ENCODE peak calls at places on chromosomes 13 and 19, in eight cellular contexts. One of them, this sample, is unnamed. For H4K20me1, the result is how much of the 10 kb centered on the place peaks cover.

GRCh38 chr13:112444001-112444311 is 67.8 kb downstream of the SPACA7 start:
- DNase-seq in hepatocyte: peak
- DNase-seq in mammary epithelial cell: peak
- DNase-seq in HCT116: peak
- DNase-seq in H1: peak
- DNase-seq in endothelial cell of umbilical vein: peak
- DNase-seq in GM23248: peak
- DNase-seq in neural progenitor cell: peak
- DNase-seq in this sample: peak

GRCh38 chr19:11092181-11092538 is 2.9 kb downstream of the LDLR start:
- DNase-seq in HCT116: peak
- DNase-seq in mammary epithelial cell: peak
- DNase-seq in neural progenitor cell: no peak
- DNase-seq in hepatocyte: no peak
- DNase-seq in endothelial cell of umbilical vein: peak
- DNase-seq in H1: no peak
- DNase-seq in GM23248: peak
- DNase-seq in this sample: peak

GRCh38 chr19:45349430-45349941 is 8.9 kb downstream of the KLC3 start:
- DNase-seq in mammary epithelial cell: no peak
- DNase-seq in GM23248: no peak
- DNase-seq in H1: no peak
- DNase-seq in neural progenitor cell: no peak
- DNase-seq in HCT116: no peak
- DNase-seq in hepatocyte: no peak
- DNase-seq in endothelial cell of umbilical vein: no peak
- DNase-seq in this sample: no peak

GRCh38 chr13:21638319-21639282 is 32.3 kb upstream of the FGF9 start:
- DNase-seq in GM23248: peak
- DNase-seq in hepatocyte: peak
- DNase-seq in neural progenitor cell: no peak
- DNase-seq in mammary epithelial cell: peak
- DNase-seq in HCT116: no peak
- DNase-seq in endothelial cell of umbilical vein: peak
- DNase-seq in H1: peak
- DNase-seq in this sample: peak

GRCh38 chr13:45737571-45738002 is 35.5 kb downstream of the CBY2 start:
- DNase-seq in GM23248: no peak
- DNase-seq in HCT116: peak
- DNase-seq in hepatocyte: no peak
- DNase-seq in neural progenitor cell: no peak
- DNase-seq in H1: peak
- DNase-seq in endothelial cell of umbilical vein: no peak
- DNase-seq in mammary epithelial cell: no peak
- DNase-seq in this sample: no peak

GRCh38 chr19:5046339-5047039 is 77.6 kb downstream of the KDM4B start:
- DNase-seq in H1: no peak
- DNase-seq in endothelial cell of umbilical vein: no peak
- DNase-seq in hepatocyte: peak
- DNase-seq in GM23248: peak
- DNase-seq in HCT116: no peak
- DNase-seq in mammary epithelial cell: peak
- DNase-seq in neural progenitor cell: no peak
- DNase-seq in this sample: peak

GRCh38 chr13:56755181-56755580 is 385.5 kb upstream of the PRR20A start:
- DNase-seq in mammary epithelial cell: no peak
- DNase-seq in hepatocyte: peak
- DNase-seq in H1: no peak
- DNase-seq in HCT116: no peak
- DNase-seq in neural progenitor cell: peak
- DNase-seq in GM23248: no peak
- DNase-seq in endothelial cell of umbilical vein: peak
- DNase-seq in this sample: no peak

GRCh38 chr13:106038752-106039151 is 496.7 kb downstream of the EFNB2 start:
- DNase-seq in endothelial cell of umbilical vein: no peak
- DNase-seq in H1: no peak
- DNase-seq in HCT116: peak
- DNase-seq in mammary epithelial cell: peak
- DNase-seq in neural progenitor cell: no peak
- DNase-seq in GM23248: peak
- DNase-seq in hepatocyte: no peak
- DNase-seq in this sample: peak

GRCh38 chr13:51935326-51936171 is 73.8 kb downstream of the CCDC70 start:
- DNase-seq in mammary epithelial cell: peak
- DNase-seq in hepatocyte: peak
- DNase-seq in HCT116: peak
- DNase-seq in endothelial cell of umbilical vein: no peak
- DNase-seq in H1: peak
- DNase-seq in neural progenitor cell: peak
- DNase-seq in GM23248: peak
- DNase-seq in this sample: peak

GRCh38 chr19:45352062-45352461 is 11.5 kb downstream of the KLC3 start:
- DNase-seq in H1: no peak
- DNase-seq in hepatocyte: no peak
- DNase-seq in GM23248: no peak
- DNase-seq in endothelial cell of umbilical vein: no peak
- DNase-seq in HCT116: no peak
- DNase-seq in neural progenitor cell: no peak
- DNase-seq in mammary epithelial cell: no peak
- DNase-seq in this sample: no peak

GRCh38 chr13:26460652-26461051 is 96.8 kb upstream of the WASF3 start:
- DNase-seq in endothelial cell of umbilical vein: no peak
- DNase-seq in GM23248: peak
- DNase-seq in HCT116: no peak
- DNase-seq in mammary epithelial cell: no peak
- DNase-seq in neural progenitor cell: no peak
- DNase-seq in hepatocyte: no peak
- DNase-seq in H1: no peak
- DNase-seq in this sample: no peak

GRCh38 chr19:40322271-40322610 is 26.0 kb downstream of the C19orf47 start:
- DNase-seq in GM23248: peak
- DNase-seq in mammary epithelial cell: no peak
- DNase-seq in HCT116: no peak
- DNase-seq in neural progenitor cell: no peak
- DNase-seq in endothelial cell of umbilical vein: no peak
- DNase-seq in H1: no peak
- DNase-seq in hepatocyte: no peak
- DNase-seq in this sample: no peak

GRCh38 chr13:108003626-108004025 is 211.7 kb downstream of the LIG4 start:
- DNase-seq in endothelial cell of umbilical vein: no peak
- DNase-seq in HCT116: no peak
- DNase-seq in mammary epithelial cell: no peak
- DNase-seq in GM23248: no peak
- DNase-seq in H1: no peak
- DNase-seq in neural progenitor cell: peak
- DNase-seq in hepatocyte: no peak
- DNase-seq in this sample: no peak
- H2AFZ ChIP-seq in endothelial cell of umbilical vein: no peak
- H2AFZ ChIP-seq in HCT116: no peak
- H2AFZ ChIP-seq in mammary epithelial cell: no peak
- H2AFZ ChIP-seq in GM23248: no peak
- H2AFZ ChIP-seq in H1: peak
- H2AFZ ChIP-seq in neural progenitor cell: no peak
- H2AFZ ChIP-seq in hepatocyte: no peak
- H2AFZ ChIP-seq in this sample: no peak

DNA sequence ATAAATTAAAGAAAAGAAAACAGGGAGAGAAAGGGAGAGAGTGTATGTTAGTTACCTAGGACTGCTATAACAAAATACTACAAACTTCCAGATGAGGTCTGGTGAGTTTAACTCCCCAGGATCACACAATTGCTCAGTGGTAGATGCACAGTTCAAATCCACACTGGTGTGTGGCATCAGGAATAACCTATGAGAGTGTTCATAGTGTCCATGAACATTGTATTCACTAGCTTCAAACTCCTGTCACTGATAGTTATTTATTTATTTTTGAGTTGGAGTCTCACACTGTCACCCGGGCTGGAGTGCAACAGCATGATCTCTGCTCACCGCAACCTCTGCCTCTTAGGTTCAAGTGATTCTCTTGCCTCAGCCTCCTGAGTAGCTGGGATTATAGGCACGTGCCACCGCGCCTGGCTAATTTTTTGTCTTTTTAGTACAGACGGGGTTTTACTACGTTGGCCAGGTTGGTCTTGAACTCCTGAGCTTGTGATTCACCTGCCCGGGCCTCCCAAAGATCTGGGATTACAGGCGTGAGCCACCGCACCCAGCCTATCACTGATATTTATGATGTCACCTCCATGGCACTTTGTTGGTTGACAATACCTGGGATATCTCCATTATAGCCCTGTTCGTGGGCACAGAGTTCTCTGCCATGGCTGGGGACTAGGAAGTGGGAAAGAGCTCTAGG is at the start of gene NFILZ:
- DNase-seq in GM23248: no peak
- DNase-seq in neural progenitor cell: no peak
- DNase-seq in endothelial cell of umbilical vein: no peak
- DNase-seq in H1: no peak
- DNase-seq in mammary epithelial cell: no peak
- DNase-seq in hepatocyte: no peak
- DNase-seq in HCT116: no peak
- DNase-seq in this sample: no peak
- TF ChIP-seq EZH2 in GM23248: no peak
- TF ChIP-seq EZH2 in neural progenitor cell: no peak
- TF ChIP-seq EZH2 in endothelial cell of umbilical vein: no peak
- TF ChIP-seq EZH2 in H1: no peak
- TF ChIP-seq EZH2 in mammary epithelial cell: no peak
- TF ChIP-seq EZH2 in hepatocyte: no peak
- TF ChIP-seq EZH2 in HCT116: no peak
- TF ChIP-seq EZH2 in this sample: no peak

GRCh38 chr19:19527674-19528625 is 761 bp upstream of the YJEFN3 start:
- DNase-seq in HCT116: no peak
- DNase-seq in endothelial cell of umbilical vein: no peak
- DNase-seq in hepatocyte: no peak
- DNase-seq in GM23248: no peak
- DNase-seq in H1: no peak
- DNase-seq in mammary epithelial cell: no peak
- DNase-seq in neural progenitor cell: no peak
- DNase-seq in this sample: no peak

GRCh38 chr19:19527371-19527656 is 1.4 kb upstream of the YJEFN3 start:
- DNase-seq in endothelial cell of umbilical vein: no peak
- DNase-seq in mammary epithelial cell: no peak
- DNase-seq in neural progenitor cell: no peak
- DNase-seq in GM23248: no peak
- DNase-seq in hepatocyte: no peak
- DNase-seq in H1: no peak
- DNase-seq in HCT116: no peak
- DNase-seq in this sample: no peak

GRCh38 chr19:19525611-19526380 is 2.9 kb upstream of the YJEFN3 start:
- DNase-seq in H1: no peak
- DNase-seq in mammary epithelial cell: no peak
- DNase-seq in GM23248: no peak
- DNase-seq in HCT116: no peak
- DNase-seq in neural progenitor cell: no peak
- DNase-seq in hepatocyte: no peak
- DNase-seq in endothelial cell of umbilical vein: no peak
- DNase-seq in this sample: no peak

GRCh38 chr19:19528721-19529490 is at the start of gene YJEFN3:
- DNase-seq in neural progenitor cell: peak
- DNase-seq in GM23248: peak
- DNase-seq in endothelial cell of umbilical vein: no peak
- DNase-seq in H1: no peak
- DNase-seq in mammary epithelial cell: no peak
- DNase-seq in HCT116: no peak
- DNase-seq in hepatocyte: no peak
- DNase-seq in this sample: peak

DNA sequence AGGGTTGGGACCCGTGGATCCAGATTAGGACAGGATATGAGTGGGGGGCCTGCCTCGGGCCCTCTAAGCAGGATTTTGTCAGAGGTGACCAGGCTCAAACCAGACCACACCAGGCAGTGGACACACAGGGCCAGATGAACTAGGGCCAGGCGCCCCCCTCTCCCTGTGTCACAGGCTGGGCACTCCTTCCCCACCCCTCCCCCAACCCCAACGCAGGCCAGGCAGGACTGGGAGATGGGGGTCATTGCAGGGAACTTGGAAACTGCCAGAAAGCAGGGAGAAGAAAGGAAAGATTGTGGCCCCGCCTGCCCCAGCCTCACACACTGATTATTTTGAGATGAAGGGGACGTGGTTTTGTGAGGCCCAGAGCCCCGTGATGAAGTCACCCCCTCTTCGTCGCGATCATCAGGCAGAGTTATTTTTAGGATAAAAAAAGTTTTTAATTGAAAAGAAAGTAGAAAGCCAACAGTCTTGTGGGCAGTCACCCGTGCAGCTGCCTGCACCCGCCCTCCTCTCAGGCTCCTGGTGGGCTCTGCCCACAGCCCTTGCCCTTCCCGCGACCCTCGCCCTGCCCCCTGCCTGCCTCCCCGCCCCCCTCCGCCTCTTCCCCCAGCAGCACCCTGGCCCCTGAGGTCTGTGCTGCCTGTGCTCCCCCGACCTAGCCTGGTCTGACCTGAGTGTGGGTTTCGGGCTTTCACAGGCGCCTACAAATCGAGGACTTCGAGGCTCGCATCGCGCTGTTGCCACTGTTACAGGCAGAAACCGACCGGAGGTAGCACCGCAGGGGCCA is 1.9 kb upstream of the YJEFN3 start:
- DNase-seq in H1: no peak
- DNase-seq in mammary epithelial cell: no peak
- DNase-seq in HCT116: no peak
- DNase-seq in endothelial cell of umbilical vein: no peak
- DNase-seq in neural progenitor cell: no peak
- DNase-seq in GM23248: no peak
- DNase-seq in hepatocyte: no peak
- DNase-seq in this sample: no peak
- H4K20me1 ChIP-seq in H1: under half
- H4K20me1 ChIP-seq in mammary epithelial cell: under half
- H4K20me1 ChIP-seq in HCT116: under half
- H4K20me1 ChIP-seq in endothelial cell of umbilical vein: under half
- H4K20me1 ChIP-seq in neural progenitor cell: half or more
- H4K20me1 ChIP-seq in GM23248: under half
- H4K20me1 ChIP-seq in hepatocyte: under half
- H4K20me1 ChIP-seq in this sample: under half

GRCh38 chr13:102905905-102906304 is 60.1 kb downstream of the ERCC5 start:
- DNase-seq in HCT116: no peak
- DNase-seq in GM23248: no peak
- DNase-seq in H1: no peak
- DNase-seq in neural progenitor cell: no peak
- DNase-seq in endothelial cell of umbilical vein: no peak
- DNase-seq in mammary epithelial cell: no peak
- DNase-seq in hepatocyte: no peak
- DNase-seq in this sample: no peak

GRCh38 chr13:102902789-102903347 is 57.0 kb downstream of the ERCC5 start:
- DNase-seq in mammary epithelial cell: no peak
- DNase-seq in endothelial cell of umbilical vein: no peak
- DNase-seq in GM23248: no peak
- DNase-seq in neural progenitor cell: no peak
- DNase-seq in HCT116: no peak
- DNase-seq in H1: peak
- DNase-seq in hepatocyte: peak
- DNase-seq in this sample: no peak

GRCh38 chr13:102904408-102904862 is 58.6 kb downstream of the ERCC5 start:
- DNase-seq in hepatocyte: no peak
- DNase-seq in endothelial cell of umbilical vein: no peak
- DNase-seq in H1: no peak
- DNase-seq in mammary epithelial cell: peak
- DNase-seq in neural progenitor cell: no peak
- DNase-seq in HCT116: no peak
- DNase-seq in GM23248: no peak
- DNase-seq in this sample: no peak

GRCh38 chr13:102901615-102902305 is 55.9 kb downstream of the ERCC5 start:
- DNase-seq in hepatocyte: no peak
- DNase-seq in mammary epithelial cell: peak
- DNase-seq in neural progenitor cell: no peak
- DNase-seq in H1: no peak
- DNase-seq in endothelial cell of umbilical vein: no peak
- DNase-seq in GM23248: peak
- DNase-seq in HCT116: no peak
- DNase-seq in this sample: no peak

GRCh38 chr13:102903659-102904407 is 58.0 kb downstream of the ERCC5 start:
- DNase-seq in mammary epithelial cell: peak
- DNase-seq in endothelial cell of umbilical vein: peak
- DNase-seq in neural progenitor cell: peak
- DNase-seq in HCT116: no peak
- DNase-seq in hepatocyte: no peak
- DNase-seq in GM23248: peak
- DNase-seq in H1: no peak
- DNase-seq in this sample: peak
- H2AFZ ChIP-seq in mammary epithelial cell: peak
- H2AFZ ChIP-seq in endothelial cell of umbilical vein: no peak
- H2AFZ ChIP-seq in neural progenitor cell: peak
- H2AFZ ChIP-seq in HCT116: no peak
- H2AFZ ChIP-seq in hepatocyte: no peak
- H2AFZ ChIP-seq in GM23248: no peak
- H2AFZ ChIP-seq in H1: peak
- H2AFZ ChIP-seq in this sample: no peak